ENCODE peak calls at places on chromosomes 5 and 9, in seven cellular contexts. F, S, A, O, E, P and X are unnamed samples.

GRCh38 chr5:58184910-58185309 is 275.0 kb downstream of the PLK2 start:
- DNase-seq in P (peak), E (no peak), A (no peak), S (no peak), F (no peak), O (peak), X (no peak)

GRCh38 chr5:76941000-76941399 is 11.8 kb upstream of the CRHBP start:
- DNase-seq in O (peak), S (no peak), P (peak), A (no peak), F (no peak), E (no peak), X (no peak)

GRCh38 chr9:78261403-78262001 is 25.6 kb downstream of the CEP78 start:
- DNase-seq in F (no peak), O (peak), S (peak), E (no peak), A (no peak), P (peak), X (no peak)

GRCh38 chr5:150131978-150132694 is 23.5 kb downstream of the PDGFRB start:
- DNase-seq in S (no peak), E (peak), O (peak), F (no peak), P (no peak), A (no peak), X (no peak)

GRCh38 chr5:181263633-181264032 is 2.7 kb upstream of the TRIM52 start:
- DNase-seq in F (no peak), A (no peak), O (no peak), S (no peak), E (peak), P (no peak), X (no peak)

GRCh38 chr9:114156311-114156657 is 947 bp downstream of the COL27A1 start:
- DNase-seq in E (no peak), P (peak), O (no peak), F (no peak), S (no peak), A (no peak), X (no peak)

GRCh38 chr9:100211471-100211870 is 112.4 kb downstream of the INVS start:
- DNase-seq in E (no peak), P (no peak), F (no peak), A (no peak), O (no peak), S (no peak), X (no peak)

GRCh38 chr9:134295101-134295745 is 31.0 kb upstream of the RXRA start:
- DNase-seq in O (no peak), A (peak), E (no peak), S (peak), P (no peak), F (no peak), X (no peak)

GRCh38 chr9:116978155-116978554 is 291.1 kb downstream of the TRIM32 start:
- DNase-seq in S (no peak), O (peak), F (no peak), P (no peak), A (no peak), E (no peak), X (no peak)

GRCh38 chr9:27784999-27785713 is 211.9 kb upstream of the C9orf72 start:
- DNase-seq in S (no peak), E (no peak), A (no peak), P (peak), F (no peak), O (no peak), X (no peak)

GRCh38 chr9:81096667-81097066 is 592.7 kb downstream of the TLE1 start:
- DNase-seq in O (no peak), F (no peak), S (no peak), P (no peak), A (no peak), E (no peak), X (no peak)

GRCh38 chr5:168300377-168301182 is 9.1 kb downstream of the WWC1 start:
- DNase-seq in A (no peak), S (no peak), F (no peak), P (no peak), E (no peak), O (no peak), X (no peak)

GRCh38 chr5:57181151-57181550 is 7.3 kb downstream of the GPBP1 start:
- DNase-seq in S (no peak), P (no peak), O (no peak), E (no peak), F (no peak), A (no peak), X (no peak)

GRCh38 chr9:125521462-125522327 is 185.3 kb downstream of the MAPKAP1 start:
- DNase-seq in F (no peak), P (peak), A (no peak), S (no peak), E (no peak), O (peak), X (no peak)

GRCh38 chr9:78029601-78030552 is 1.7 kb downstream of the GNAQ start:
- DNase-seq in P (peak), A (no peak), O (peak), S (no peak), F (no peak), E (no peak), X (peak)

GRCh38 chr9:77819672-77820071 is 171.6 kb upstream of the GNA14 start:
- DNase-seq in A (no peak), E (no peak), S (no peak), F (no peak), O (peak), P (peak), X (no peak)

GRCh38 chr5:5351288-5352089 is 71.0 kb upstream of the ICE1 start:
- DNase-seq in O (peak), F (no peak), E (no peak), S (no peak), A (no peak), P (peak), X (no peak)

GRCh38 chr5:72167790-72168189 is 60.5 kb downstream of the MAP1B start:
- DNase-seq in P (peak), O (peak), S (no peak), E (no peak), F (no peak), A (no peak), X (no peak)

GRCh38 chr9:37339945-37340344 is 82.6 kb upstream of the GRHPR start:
- DNase-seq in E (no peak), S (no peak), P (no peak), O (no peak), F (no peak), A (no peak), X (no peak)

GRCh38 chr5:175657593-175658271 is at the start of gene HRH2:
- DNase-seq in S (peak), O (no peak), A (peak), P (no peak), F (peak), E (no peak), X (peak)

GRCh38 chr9:133953976-133954709 is 38.0 kb downstream of the VAV2 start:
- DNase-seq in O (no peak), P (no peak), E (no peak), F (no peak), A (peak), S (no peak), X (peak)

GRCh38 chr5:78573318-78573717 is 75.3 kb downstream of the LHFPL2 start:
- DNase-seq in A (no peak), O (no peak), P (no peak), S (no peak), F (no peak), E (no peak), X (no peak)

GRCh38 chr5:132491368-132492364 is 1.1 kb upstream of the IRF1 start:
- DNase-seq in A (peak), F (peak), P (no peak), E (peak), O (no peak), S (no peak), X (peak)

GRCh38 chr5:88829053-88829452 is 53.9 kb downstream of the MEF2C start:
- DNase-seq in S (no peak), A (no peak), P (peak), F (peak), E (no peak), O (peak), X (no peak)

GRCh38 chr9:37419204-37419603 is 3.3 kb upstream of the GRHPR start:
- DNase-seq in A (no peak), S (no peak), E (no peak), F (no peak), P (no peak), O (no peak), X (no peak)

GRCh38 chr5:143886621-143887301 is 74.8 kb downstream of the HMHB1 start:
- DNase-seq in F (no peak), O (peak), E (no peak), A (no peak), S (peak), P (no peak), X (no peak)

GRCh38 chr5:11182441-11183080 is 421.5 kb upstream of the DAP start:
- DNase-seq in P (peak), A (no peak), E (no peak), O (peak), F (no peak), S (peak), X (no peak)

GRCh38 chr9:114373960-114374730 is 13.6 kb downstream of the AKNA start:
- DNase-seq in O (no peak), P (no peak), S (no peak), F (no peak), E (no peak), A (peak), X (no peak)

GRCh38 chr5:175460126-175460525 is 16.1 kb upstream of the DRD1 start:
- DNase-seq in O (peak), S (no peak), E (no peak), A (no peak), P (peak), F (no peak), X (no peak)

GRCh38 chr5:135019314-135019713 is 14.7 kb downstream of the PITX1 start:
- DNase-seq in E (peak), F (peak), A (peak), P (no peak), S (no peak), O (no peak), X (no peak)

GRCh38 chr5:26482817-26483375 is 555.5 kb downstream of the CDH9 start:
- DNase-seq in O (no peak), F (no peak), S (peak), A (no peak), P (peak), E (no peak), X (no peak)

GRCh38 chr5:140251527-140251973 is 51.4 kb downstream of the PFDN1 start:
- DNase-seq in P (peak), S (no peak), F (no peak), E (no peak), A (no peak), O (peak), X (no peak)

GRCh38 chr5:98455660-98456059 is 317.8 kb upstream of the RGMB start:
- DNase-seq in S (no peak), A (no peak), E (no peak), P (peak), O (peak), F (no peak), X (no peak)

GRCh38 chr5:170097934-170098333 is 7.8 kb upstream of the FOXI1 start:
- DNase-seq in F (no peak), S (no peak), A (peak), E (no peak), P (no peak), O (no peak), X (no peak)

GRCh38 chr5:15008476-15008875 is 136.9 kb upstream of the ANKH start:
- DNase-seq in E (peak), O (peak), P (peak), A (no peak), F (peak), S (no peak), X (peak)

GRCh38 chr5:160064441-160064840 is 54.8 kb downstream of the PWWP2A start:
- DNase-seq in F (peak), S (peak), P (no peak), O (no peak), E (no peak), A (no peak), X (peak)

GRCh38 chr5:16712600-16712999 is 95.8 kb upstream of the RETREG1 start:
- DNase-seq in S (no peak), O (peak), A (no peak), F (no peak), P (no peak), E (no peak), X (no peak)
- H3K4me3 ChIP-seq in S (no peak), O (no peak), A (no peak), F (no peak), P (no peak), E (no peak), X (no peak)

DNA sequence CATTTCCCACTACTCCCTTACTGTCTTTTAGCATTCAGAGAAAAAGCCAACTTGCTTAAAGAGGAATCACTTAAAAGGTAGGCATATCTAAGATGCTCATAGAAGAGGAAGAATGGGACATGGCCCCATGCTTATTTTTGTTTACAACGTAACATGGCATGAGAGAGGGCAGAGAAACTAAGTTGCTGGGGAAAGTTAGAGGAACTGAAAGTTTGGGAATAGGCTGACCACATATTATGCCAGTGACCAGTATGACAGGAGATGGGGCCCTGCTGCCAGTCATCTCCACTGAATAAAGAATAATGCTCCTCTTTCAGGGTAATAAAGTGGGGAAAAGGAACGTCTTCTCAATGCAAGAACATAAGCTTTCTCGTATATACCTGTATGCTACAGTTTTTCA is 1.9 kb downstream of the PLPP6 start:
- DNase-seq in O (no peak), A (no peak), S (no peak), E (no peak), P (no peak), F (no peak), X (no peak)
- H3K4me3 ChIP-seq in O (no peak), A (peak), S (peak), E (no peak), P (no peak), F (no peak), X (no peak)

GRCh38 chr5:1875843-1876671 is 6.7 kb downstream of the IRX4 start:
- DNase-seq in S (no peak), E (no peak), P (no peak), F (no peak), A (no peak), O (no peak), X (no peak)
- H3K4me3 ChIP-seq in S (no peak), E (no peak), P (no peak), F (no peak), A (no peak), O (no peak), X (no peak)

GRCh38 chr9:99177576-99178365 is 44.0 kb downstream of the ALG2 start:
- DNase-seq in E (peak), S (no peak), O (no peak), F (no peak), P (no peak), A (no peak), X (no peak)

GRCh38 chr9:99180662-99181061 is 41.1 kb downstream of the ALG2 start:
- DNase-seq in S (no peak), A (no peak), E (peak), P (no peak), F (no peak), O (no peak), X (no peak)

GRCh38 chr9:99180199-99180598 is 41.5 kb downstream of the ALG2 start:
- DNase-seq in E (no peak), S (no peak), F (no peak), O (no peak), P (no peak), A (no peak), X (no peak)

GRCh38 chr9:99181206-99181605 is 40.5 kb downstream of the ALG2 start:
- DNase-seq in E (no peak), F (no peak), P (no peak), O (peak), S (no peak), A (no peak), X (no peak)

GRCh38 chr9:99178912-99179872 is 42.5 kb downstream of the ALG2 start:
- DNase-seq in F (no peak), S (peak), P (no peak), O (no peak), A (no peak), E (peak), X (no peak)
- H3K4me3 ChIP-seq in F (no peak), S (no peak), P (no peak), O (no peak), A (no peak), E (no peak), X (no peak)

DNA sequence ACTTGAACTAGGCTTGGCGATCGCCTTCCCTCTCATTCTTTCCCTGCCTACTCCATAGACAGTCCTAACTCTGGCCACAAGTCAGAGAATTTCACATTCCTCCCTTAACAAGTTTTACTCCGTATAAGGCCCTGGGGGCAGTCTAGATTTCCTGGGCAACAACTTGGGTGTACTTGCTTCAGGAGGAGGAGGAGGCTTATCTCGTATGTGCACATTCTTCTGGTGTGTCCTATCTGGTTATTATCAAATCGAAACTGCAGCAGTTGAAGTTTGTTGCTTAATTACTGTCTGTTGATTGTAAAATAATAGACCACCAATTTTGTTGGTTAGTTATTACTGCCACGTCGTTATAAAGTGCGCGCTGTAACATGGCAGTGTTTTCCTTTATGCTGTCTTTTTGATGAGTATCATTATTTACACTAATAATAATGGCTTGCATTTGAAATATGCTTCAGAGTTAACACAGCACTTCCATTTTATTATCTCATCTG is 42.0 kb downstream of the PIP5K1B start:
- DNase-seq in S (no peak), F (no peak), A (no peak), O (peak), E (no peak), P (no peak), X (no peak)
- H3K4me3 ChIP-seq in S (no peak), F (no peak), A (no peak), O (no peak), E (no peak), P (no peak), X (no peak)

GRCh38 chr5:1723957-1724821 is 75.4 kb downstream of the MRPL36 start:
- DNase-seq in P (no peak), E (peak), F (no peak), A (no peak), S (no peak), O (no peak), X (no peak)
- H3K4me3 ChIP-seq in P (no peak), E (no peak), F (no peak), A (no peak), S (no peak), O (no peak), X (no peak)

GRCh38 chr9:130542457-130543228 is 36.7 kb upstream of the FUBP3 start:
- DNase-seq in P (peak), F (no peak), S (no peak), E (no peak), O (peak), A (no peak), X (no peak)
- H3K4me3 ChIP-seq in P (no peak), F (no peak), S (no peak), E (no peak), O (no peak), A (no peak), X (no peak)

GRCh38 chr9:127846451-127847154 is 7.9 kb downstream of the ENG start:
- DNase-seq in A (no peak), O (peak), S (peak), F (no peak), P (peak), E (no peak), X (no peak)
- H3K4me3 ChIP-seq in A (peak), O (no peak), S (no peak), F (no peak), P (no peak), E (no peak), X (no peak)

GRCh38 chr5:96338089-96338488 is 95.0 kb downstream of the PCSK1 start:
- DNase-seq in F (no peak), S (no peak), A (no peak), E (no peak), P (no peak), O (no peak), X (no peak)

GRCh38 chr5:96336351-96336985 is 96.6 kb downstream of the PCSK1 start:
- DNase-seq in F (peak), O (peak), A (no peak), P (peak), S (peak), E (no peak), X (no peak)

GRCh38 chr5:96338624-96339023 is 94.4 kb downstream of the PCSK1 start:
- DNase-seq in O (no peak), A (no peak), P (peak), F (peak), E (no peak), S (no peak), X (no peak)

GRCh38 chr5:96335873-96336272 is 97.2 kb downstream of the PCSK1 start:
- DNase-seq in A (no peak), S (no peak), F (no peak), E (no peak), O (no peak), P (peak), X (no peak)

DNA sequence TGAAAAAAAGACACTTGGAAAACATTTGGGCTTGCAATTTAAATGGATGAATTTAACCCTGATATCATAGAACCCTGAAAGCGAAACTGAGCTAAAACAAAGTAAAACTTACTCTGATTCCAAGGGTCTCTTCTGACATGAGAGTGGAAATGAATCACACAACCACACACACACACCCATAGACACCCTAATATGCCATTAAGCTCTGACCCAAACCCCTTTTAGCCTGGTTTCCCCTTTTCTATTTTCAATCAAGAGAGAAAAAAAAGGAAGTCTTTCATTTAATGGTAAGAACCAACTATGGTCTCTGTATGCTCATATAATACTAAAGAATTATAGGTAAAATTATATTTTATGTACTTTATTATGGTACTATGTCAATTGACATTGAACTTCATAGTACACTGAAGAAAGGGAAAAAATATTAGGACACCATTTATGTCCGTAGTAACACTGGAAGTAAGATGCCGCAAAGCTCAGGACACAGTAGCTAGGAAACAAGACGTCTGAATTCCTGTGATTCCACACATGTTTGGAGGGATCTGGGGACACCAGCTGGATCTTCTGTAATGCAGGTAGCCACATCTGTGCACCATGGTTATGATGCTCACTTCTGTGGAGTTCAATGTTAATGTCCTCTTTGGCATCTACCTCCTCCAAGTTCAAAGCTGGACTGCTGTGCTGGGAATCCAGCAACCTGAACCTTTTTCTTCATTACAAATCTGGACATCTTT is 95.8 kb downstream of the PCSK1 start:
- DNase-seq in E (no peak), P (no peak), F (no peak), O (no peak), A (no peak), S (no peak), X (no peak)
- H3K4me3 ChIP-seq in E (no peak), P (no peak), F (no peak), O (no peak), A (no peak), S (no peak), X (no peak)

GRCh38 chr5:96629774-96630173 is 32.4 kb upstream of the CAST start:
- DNase-seq in S (no peak), O (peak), A (no peak), E (no peak), F (no peak), P (peak), X (no peak)
- H3K4me3 ChIP-seq in S (no peak), O (no peak), A (no peak), E (no peak), F (no peak), P (no peak), X (no peak)